ENCODE peak calls at places on chromosomes 6 and 20, in eight cellular contexts. G, K, U, M, Y, V, J and E are unnamed samples.
A peak's percentile ranks its signal among the peaks of the same experiment; 100 is the strongest.

GRCh38 chr6:27791182-27791939 is 120.8 kb downstream of the OR2B2 start:
- DNase-seq in J (peak; percentile 45), K (peak; percentile 65), U (peak; percentile 60), G (peak; percentile 62), Y (peak; percentile 86), M (peak; percentile 78), V (peak; percentile 63), E (no peak)

GRCh38 chr6:139027620-139028182 is 844 bp upstream of the ABRACL start:
- DNase-seq in M (no peak), Y (no peak), G (peak; percentile 14), K (peak; percentile 42), V (no peak), J (no peak), U (peak; percentile 4), E (no peak)

GRCh38 chr6:13710552-13711383 is 867 bp downstream of the RANBP9 start:
- DNase-seq in G (peak; percentile 65), V (peak; percentile 40), Y (no peak), M (peak; percentile 55), J (peak; percentile 27), K (peak; percentile 67), U (peak; percentile 66), E (peak; percentile 48)

GRCh38 chr20:22863881-22864280 is 171.2 kb upstream of the SSTR4 start:
- DNase-seq in K (no peak), Y (no peak), G (no peak), V (no peak), U (no peak), J (no peak), M (no peak), E (no peak)

GRCh38 chr20:52004720-52005119 is 186.9 kb downstream of the ZFP64 start:
- DNase-seq in J (no peak), K (no peak), U (no peak), G (no peak), V (no peak), M (no peak), Y (no peak), E (no peak)

GRCh38 chr6:149114167-149114566 is 203.3 kb upstream of the TAB2 start:
- DNase-seq in M (no peak), V (peak; percentile 75), U (no peak), G (no peak), Y (no peak), K (no peak), J (peak; percentile 71), E (no peak)

GRCh38 chr20:57819981-57820380 is 110.2 kb upstream of the PMEPA1 start:
- DNase-seq in Y (no peak), G (no peak), U (no peak), M (no peak), K (no peak), V (no peak), J (no peak), E (no peak)

GRCh38 chr6:45073771-45074170 is 254.4 kb upstream of the RUNX2 start:
- DNase-seq in U (no peak), Y (no peak), V (no peak), K (no peak), G (no peak), J (no peak), M (no peak), E (no peak)

GRCh38 chr20:62489186-62489939 is 13.6 kb upstream of the GATA5 start:
- DNase-seq in M (peak; percentile 68), Y (peak; percentile 36), G (peak; percentile 52), U (no peak), K (no peak), J (no peak), V (no peak), E (no peak)

GRCh38 chr6:37173573-37174195 is 3.7 kb downstream of the PIM1 start:
- DNase-seq in K (no peak), J (no peak), Y (no peak), U (no peak), G (no peak), M (no peak), V (no peak), E (no peak)

GRCh38 chr6:14732226-14732844 is 513.5 kb upstream of the JARID2 start:
- DNase-seq in M (no peak), K (no peak), U (no peak), G (no peak), Y (no peak), V (no peak), J (no peak), E (no peak)
- H3K4me1 ChIP-seq in M (peaks cover 9% of the 10 kb centered on the region), K (peaks cover 14% of the 10 kb centered on the region), U (no peaks in the 10 kb centered on the region), G (peaks cover 53% of the 10 kb centered on the region), Y (peaks cover 45% of the 10 kb centered on the region), V (no peaks in the 10 kb centered on the region), J (no peaks in the 10 kb centered on the region), E (no peaks in the 10 kb centered on the region)

GRCh38 chr20:1396264-1396663 is 3.4 kb upstream of the FKBP1A start:
- DNase-seq in M (no peak), Y (no peak), G (no peak), U (no peak), J (no peak), K (no peak), V (no peak), E (no peak)
- H3K27ac ChIP-seq in M (no peak overlapping the region), Y (no peak overlapping the region), G (peak overlapping the region; percentile 19), U (no peak overlapping the region), J (peak overlapping the region; percentile 21), K (no peak overlapping the region), V (no peak overlapping the region), E (no peak overlapping the region)

GRCh38 chr6:144936764-144937163 is 651.6 kb downstream of the UTRN start:
- DNase-seq in U (no peak), J (no peak), M (no peak), V (no peak), Y (no peak), K (no peak), G (no peak), E (no peak)

GRCh38 chr6:144944121-144944520 is 659.0 kb downstream of the UTRN start:
- DNase-seq in J (no peak), G (no peak), K (no peak), M (no peak), V (no peak), Y (no peak), U (no peak), E (no peak)

GRCh38 chr6:144935181-144935580 is 650.0 kb downstream of the UTRN start:
- DNase-seq in J (no peak), U (no peak), V (no peak), Y (no peak), K (no peak), G (no peak), M (no peak), E (no peak)

DNA sequence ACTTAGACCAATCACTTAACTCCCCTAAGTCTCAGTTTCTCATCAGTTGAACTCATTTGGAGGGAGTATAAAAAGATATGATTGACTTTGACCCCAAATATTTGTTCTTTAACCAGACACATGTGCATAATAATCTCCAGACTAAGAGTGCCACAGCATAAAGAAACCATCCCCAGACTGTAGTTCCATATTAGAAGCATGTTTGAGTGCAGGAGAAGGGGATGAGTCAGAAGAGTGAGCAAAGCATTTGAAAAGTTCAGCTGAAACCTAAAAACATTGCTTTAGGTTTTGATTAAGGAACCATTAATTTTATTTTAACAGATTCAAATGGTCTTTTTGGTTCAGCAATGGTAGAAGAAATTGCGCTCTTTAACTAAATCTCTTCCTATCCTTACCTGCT is 654.8 kb downstream of the UTRN start:
- DNase-seq in Y (no peak), J (no peak), M (no peak), G (no peak), K (no peak), U (no peak), V (no peak), E (no peak)
- H3K4me1 ChIP-seq in Y (no peaks in the 10 kb centered on the region), J (no peaks in the 10 kb centered on the region), M (no peaks in the 10 kb centered on the region), G (no peaks in the 10 kb centered on the region), K (no peaks in the 10 kb centered on the region), U (no peaks in the 10 kb centered on the region), V (no peaks in the 10 kb centered on the region), E (no peaks in the 10 kb centered on the region)

GRCh38 chr20:38065764-38066375 is 32.3 kb downstream of the RPRD1B start:
- DNase-seq in G (no peak), U (no peak), V (peak; percentile 30), J (peak; percentile 60), M (no peak), Y (no peak), K (no peak), E (no peak)
- H3K27ac ChIP-seq in G (no peak overlapping the region), U (no peak overlapping the region), V (peak overlapping the region; percentile 45), J (peak overlapping the region; percentile 89), M (no peak overlapping the region), Y (no peak overlapping the region), K (no peak overlapping the region), E (peak overlapping the region; percentile 91)

GRCh38 chr6:144161970-144162369 is 11.7 kb downstream of the STX11 start:
- DNase-seq in K (no peak), M (no peak), Y (no peak), U (no peak), G (no peak), V (no peak), J (no peak), E (no peak)
- H3K4me1 ChIP-seq in K (peaks cover 12% of the 10 kb centered on the region), M (peaks cover 12% of the 10 kb centered on the region), Y (peaks cover 19% of the 10 kb centered on the region), U (peaks cover 11% of the 10 kb centered on the region), G (peaks cover 5% of the 10 kb centered on the region), V (peaks cover 8% of the 10 kb centered on the region), J (peaks cover 33% of the 10 kb centered on the region), E (peaks cover 10% of the 10 kb centered on the region)

GRCh38 chr6:4516206-4516605 is 260.0 kb upstream of the CDYL start:
- DNase-seq in Y (no peak), U (no peak), V (no peak), G (no peak), K (no peak), J (no peak), M (no peak), E (no peak)

GRCh38 chr6:4522453-4522852 is 253.8 kb upstream of the CDYL start:
- DNase-seq in K (no peak), U (no peak), V (no peak), Y (no peak), G (no peak), M (no peak), J (no peak), E (no peak)

GRCh38 chr6:4513561-4513960 is 262.6 kb upstream of the CDYL start:
- DNase-seq in K (no peak), V (no peak), M (no peak), Y (no peak), G (no peak), U (no peak), J (no peak), E (no peak)

GRCh38 chr6:4521070-4521469 is 255.1 kb upstream of the CDYL start:
- DNase-seq in J (no peak), M (no peak), G (no peak), V (no peak), Y (no peak), U (no peak), K (no peak), E (no peak)

DNA sequence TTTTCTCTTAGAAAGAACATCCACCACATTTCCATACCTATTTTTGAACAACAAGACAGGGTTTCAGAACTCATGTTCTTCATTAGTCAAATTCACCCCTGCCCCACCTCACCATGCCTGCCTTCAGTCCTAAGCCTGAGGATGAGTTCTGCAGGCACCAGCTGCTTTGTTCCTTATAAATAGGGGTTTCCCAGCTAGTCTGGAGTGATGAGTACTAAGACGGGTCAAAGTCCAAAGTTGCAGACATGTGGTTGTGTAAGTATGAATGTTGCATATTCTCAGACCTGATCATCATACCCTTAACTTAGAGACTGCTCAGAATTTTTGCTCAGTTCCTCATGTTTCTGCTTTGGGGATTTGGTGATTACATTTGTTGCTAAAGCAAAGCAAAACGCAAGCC is 257.7 kb upstream of the CDYL start:
- DNase-seq in K (no peak), G (no peak), M (no peak), J (no peak), V (no peak), Y (peak; percentile 82), U (no peak), E (no peak)
- H3K27ac ChIP-seq in K (no peak overlapping the region), G (no peak overlapping the region), M (no peak overlapping the region), J (no peak overlapping the region), V (no peak overlapping the region), Y (peak overlapping the region; percentile 79), U (no peak overlapping the region), E (no peak overlapping the region)

GRCh38 chr20:1810926-1811620 is 84.1 kb upstream of the SIRPA start:
- DNase-seq in G (no peak), J (peak; percentile 19), K (no peak), M (peak; percentile 27), V (no peak), U (peak; percentile 64), Y (no peak), E (peak; percentile 24)
- H3K4me1 ChIP-seq in G (peaks cover 58% of the 10 kb centered on the region), J (peaks cover 51% of the 10 kb centered on the region), K (peaks cover 17% of the 10 kb centered on the region), M (peaks cover 4% of the 10 kb centered on the region), V (peaks cover 21% of the 10 kb centered on the region), U (peaks cover 16% of the 10 kb centered on the region), Y (peaks cover 74% of the 10 kb centered on the region), E (peaks cover 36% of the 10 kb centered on the region)